ENCODE peak calls at places on chromosomes 11 and 22, in ten cellular contexts. Y is endothelial cell; R is naive thymus-derived CD4-positive, alpha-beta T cell; M is progenitor cell of endocrine pancreas; Q is AG09319; T is fibroblast of lung; S is COR-L47; V is left ventricle myocardium inferior; U is lung microvascular endothelial cell; F is activated gamma-delta T cell. D is an unnamed sample.

GRCh38 chr22:35930933-35931332 is 97.7 kb downstream of the RBFOX2 start:
- DNase-seq in U (peak), M (no peak), V (no peak), F (no peak), R (no peak), T (peak), S (peak), Q (peak), Y (peak), D (no peak)

GRCh38 chr11:67312187-67313021 is 9.1 kb downstream of the SSH3 start:
- DNase-seq in S (no peak), Q (no peak), T (no peak), V (no peak), R (no peak), Y (no peak), U (no peak), F (no peak), M (no peak), D (no peak)

GRCh38 chr11:110069158-110069737 is 23.9 kb upstream of the ZC3H12C start:
- DNase-seq in T (peak), U (peak), F (no peak), Y (peak), V (peak), Q (peak), M (no peak), R (no peak), S (peak), D (no peak)

GRCh38 chr11:43358308-43358669 is 431 bp upstream of the TTC17 start:
- DNase-seq in V (no peak), S (no peak), R (no peak), Y (no peak), M (no peak), U (no peak), T (peak), F (no peak), Q (no peak), D (no peak)

GRCh38 chr11:85602551-85603218 is 24.5 kb downstream of the DLG2 start:
- DNase-seq in R (no peak), V (no peak), S (no peak), Y (no peak), F (no peak), Q (no peak), M (no peak), U (no peak), T (peak), D (no peak)

GRCh38 chr11:121494355-121495099 is 41.8 kb upstream of the SORL1-AS1 start:
- DNase-seq in Q (no peak), S (no peak), M (no peak), R (peak), T (no peak), V (no peak), Y (no peak), F (no peak), U (no peak), D (no peak)

GRCh38 chr11:77522215-77522614 is 48.3 kb upstream of the PAK1 start:
- DNase-seq in U (no peak), M (no peak), S (no peak), F (no peak), T (no peak), Q (no peak), R (no peak), Y (no peak), V (no peak), D (no peak)

GRCh38 chr11:5600374-5600851 is 4.0 kb downstream of the TRIM6 start:
- DNase-seq in V (peak), M (peak), T (peak), U (peak), Y (peak), S (peak), F (no peak), R (peak), Q (no peak), D (no peak)

D was measured in cortex of kidney.